ENCODE peak calls at places on chromosomes 2 and 18, in seven cellular contexts. V, L, Z, Q, F, C and M are unnamed samples.

GRCh38 chr2:7572460-7572859 is 655.2 kb downstream of the RNF144A start:
- DNase-seq in V (no peak), L (no peak), Z (peak; percentile 58), Q (no peak), F (no peak), C (no peak), M (no peak)

GRCh38 chr2:11877764-11878163 is 131.3 kb downstream of the LPIN1 start:
- DNase-seq in V (no peak), L (no peak), Z (no peak), Q (no peak), F (no peak), C (no peak), M (no peak)

GRCh38 chr18:24463233-24463775 is 2.9 kb downstream of the HRH4 start:
- DNase-seq in V (no peak), L (no peak), Z (no peak), Q (no peak), F (no peak), C (no peak), M (no peak)

GRCh38 chr2:85956647-85957039 is 67.9 kb upstream of the ST3GAL5 start:
- DNase-seq in V (no peak), L (no peak), Z (no peak), Q (peak; percentile 59), F (no peak), C (no peak), M (no peak)

GRCh38 chr2:101546376-101547058 is 71.6 kb upstream of the RFX8 start:
- DNase-seq in V (peak; percentile 79), L (no peak), Z (no peak), Q (peak; percentile 67), F (peak; percentile 69), C (no peak), M (no peak)

GRCh38 chr18:36665952-36666351 is 162.8 kb downstream of the TPGS2 start:
- DNase-seq in V (no peak), L (no peak), Z (no peak), Q (peak; percentile 16), F (no peak), C (no peak), M (no peak)

GRCh38 chr18:9902832-9903231 is 11.0 kb upstream of the VAPA start:
- DNase-seq in V (peak; percentile 52), L (no peak), Z (no peak), Q (no peak), F (peak; percentile 28), C (peak; percentile 38), M (no peak)

GRCh38 chr2:217755027-217755756 is 247.6 kb downstream of the TNS1 start:
- DNase-seq in V (no peak), L (no peak), Z (no peak), Q (no peak), F (no peak), C (no peak), M (no peak)

GRCh38 chr2:18998492-18998891 is 359.9 kb downstream of the OSR1 start:
- DNase-seq in V (no peak), L (no peak), Z (no peak), Q (no peak), F (no peak), C (no peak), M (no peak)

GRCh38 chr18:48831802-48832201 is 119.0 kb downstream of the SMAD7 start:
- DNase-seq in V (no peak), L (no peak), Z (no peak), Q (no peak), F (no peak), C (no peak), M (no peak)

GRCh38 chr18:63155169-63155852 is 164.3 kb downstream of the BCL2 start:
- DNase-seq in V (peak; percentile 23), L (peak; percentile 56), Z (peak; percentile 88), Q (peak; percentile 44), F (no peak), C (peak; percentile 58), M (peak; percentile 79)

GRCh38 chr18:54805571-54806334 is 22.5 kb upstream of the RAB27B start:
- DNase-seq in V (peak; percentile 93), L (no peak), Z (peak; percentile 43), Q (peak; percentile 46), F (peak; percentile 90), C (no peak), M (no peak)

GRCh38 chr2:120988741-120989555 is 253.3 kb downstream of the GLI2 start:
- DNase-seq in V (no peak), L (no peak), Z (no peak), Q (no peak), F (no peak), C (no peak), M (no peak)

GRCh38 chr2:215049341-215049740 is 89.1 kb downstream of the ABCA12 start:
- DNase-seq in V (no peak), L (no peak), Z (no peak), Q (no peak), F (no peak), C (no peak), M (no peak)

GRCh38 chr2:239361311-239361642 is 39.5 kb downstream of the HDAC4 start:
- DNase-seq in V (peak; percentile 46), L (no peak), Z (no peak), Q (no peak), F (no peak), C (no peak), M (no peak)

GRCh38 chr2:50878256-50878655 is 153.7 kb downstream of the NRXN1 start:
- DNase-seq in V (no peak), L (no peak), Z (no peak), Q (no peak), F (no peak), C (no peak), M (no peak)

GRCh38 chr2:48292429-48292828 is 237.5 kb upstream of the STON1 start:
- DNase-seq in V (no peak), L (no peak), Z (no peak), Q (no peak), F (no peak), C (no peak), M (no peak)

GRCh38 chr2:121709776-121710469 is 26.8 kb downstream of the NIFK start:
- DNase-seq in V (no peak), L (no peak), Z (no peak), Q (peak; percentile 53), F (no peak), C (no peak), M (no peak)

GRCh38 chr2:3487028-3487425 is 32.3 kb downstream of the ADI1 start:
- DNase-seq in V (no peak), L (no peak), Z (no peak), Q (no peak), F (peak; percentile 34), C (no peak), M (no peak)

GRCh38 chr2:112138143-112139032 is at the start of gene FBLN7:
- DNase-seq in V (no peak), L (no peak), Z (no peak), Q (peak; percentile 25), F (no peak), C (no peak), M (no peak)

GRCh38 chr2:101011152-101011551 is 9.1 kb downstream of the RPL31 start:
- DNase-seq in V (no peak), L (no peak), Z (no peak), Q (no peak), F (no peak), C (no peak), M (no peak)

GRCh38 chr2:98126061-98126460 is 39.1 kb downstream of the VWA3B start:
- DNase-seq in V (no peak), L (no peak), Z (no peak), Q (peak; percentile 36), F (peak; percentile 73), C (no peak), M (no peak)

GRCh38 chr2:189076572-189076971 is 102.4 kb downstream of the COL3A1 start:
- DNase-seq in V (peak; percentile 64), L (no peak), Z (no peak), Q (peak; percentile 5), F (peak; percentile 66), C (peak; percentile 17), M (no peak)

GRCh38 chr18:67600181-67600631 is 83.7 kb upstream of the DSEL start:
- DNase-seq in V (peak; percentile 82), L (no peak), Z (no peak), Q (peak; percentile 74), F (peak; percentile 80), C (no peak), M (no peak)

GRCh38 chr2:149630445-149630844 is 42.9 kb upstream of the MMADHC start:
- DNase-seq in V (no peak), L (no peak), Z (no peak), Q (no peak), F (no peak), C (no peak), M (no peak)

GRCh38 chr2:202479610-202480009 is 103.5 kb downstream of the BMPR2 start:
- DNase-seq in V (no peak), L (no peak), Z (peak; percentile 34), Q (no peak), F (no peak), C (no peak), M (no peak)

GRCh38 chr2:165718811-165719210 is 75.2 kb downstream of the GALNT3 start:
- DNase-seq in V (no peak), L (no peak), Z (no peak), Q (no peak), F (no peak), C (no peak), M (no peak)

GRCh38 chr18:24019641-24020331 is 5.2 kb downstream of the TTC39C start:
- DNase-seq in V (no peak), L (no peak), Z (peak; percentile 95), Q (no peak), F (no peak), C (no peak), M (no peak)

GRCh38 chr2:201151127-201152074 is 31.5 kb upstream of the CASP10 start:
- DNase-seq in V (peak; percentile 89), L (no peak), Z (peak; percentile 26), Q (peak; percentile 93), F (peak; percentile 94), C (no peak), M (no peak)

GRCh38 chr2:107402330-107402729 is 424.4 kb upstream of the RGPD4 start:
- DNase-seq in V (no peak), L (no peak), Z (no peak), Q (no peak), F (no peak), C (no peak), M (no peak)

GRCh38 chr18:56913970-56914369 is 232.9 kb upstream of the BOD1L2 start:
- DNase-seq in V (no peak), L (no peak), Z (no peak), Q (no peak), F (no peak), C (no peak), M (no peak)

GRCh38 chr2:21047161-21048009 is 3.5 kb upstream of the APOB start:
- DNase-seq in V (peak; percentile 12), L (no peak), Z (no peak), Q (no peak), F (no peak), C (no peak), M (no peak)

GRCh38 chr2:147630585-147630984 is 214.2 kb upstream of the ACVR2A start:
- DNase-seq in V (no peak), L (peak; percentile 69), Z (peak; percentile 6), Q (peak; percentile 60), F (peak; percentile 9), C (no peak), M (no peak)

GRCh38 chr18:77067315-77068061 is 65.1 kb downstream of the MBP start:
- DNase-seq in V (peak; percentile 94), L (peak; percentile 85), Z (peak; percentile 95), Q (peak; percentile 78), F (peak; percentile 98), C (peak; percentile 58), M (peak; percentile 67)

GRCh38 chr2:239187464-239188253 is 213.2 kb downstream of the HDAC4 start:
- DNase-seq in V (no peak), L (no peak), Z (no peak), Q (no peak), F (no peak), C (peak; percentile 4), M (no peak)

GRCh38 chr18:49658871-49659378 is 97.1 kb downstream of the LIPG start:
- DNase-seq in V (no peak), L (no peak), Z (no peak), Q (no peak), F (no peak), C (no peak), M (no peak)

GRCh38 chr2:106068415-106068814 is 125.7 kb downstream of the UXS1 start:
- DNase-seq in V (no peak), L (no peak), Z (no peak), Q (no peak), F (no peak), C (no peak), M (no peak)

GRCh38 chr2:23475036-23475435 is 90.1 kb downstream of the KLHL29 start:
- DNase-seq in V (no peak), L (no peak), Z (no peak), Q (no peak), F (no peak), C (no peak), M (no peak)